ENCODE peak calls at places on chromosomes 12 and 14, in seven cellular contexts. Z is heart right ventricle, M is fibroblast of mammary gland, U is pancreas, Q is epithelial cell of esophagus, V is AG10803, A is fibroblast of villous mesenchyme. S is an unnamed sample.

GRCh38 chr12:32171211-32171610 is 64.6 kb downstream of the BICD1 start:
- DNase-seq in M (no peak), Z (no peak), V (no peak), U (no peak), A (no peak), Q (no peak), S (no peak)

GRCh38 chr12:126361804-126362203 is 1296.6 kb downstream of the AACS start:
- DNase-seq in M (no peak), U (no peak), A (no peak), Z (no peak), V (no peak), Q (no peak), S (no peak)

GRCh38 chr12:117662220-117662619 is 300.8 kb upstream of the NOS1 start:
- DNase-seq in A (no peak), M (no peak), U (no peak), V (no peak), Z (no peak), Q (no peak), S (no peak)

GRCh38 chr14:50812856-50813543 is 18.0 kb downstream of the NIN start:
- DNase-seq in Q (no peak), A (no peak), Z (no peak), U (no peak), M (no peak), V (no peak), S (no peak)

GRCh38 chr12:122793685-122794106 is 19.3 kb downstream of the CCDC62 start:
- DNase-seq in Z (no peak), V (peak), A (peak), U (no peak), Q (peak), M (peak), S (peak)

GRCh38 chr12:20194171-20194570 is 174.2 kb upstream of the PDE3A start:
- DNase-seq in V (peak), Z (no peak), U (no peak), Q (no peak), A (peak), M (peak), S (peak)

GRCh38 chr12:42794811-42795210 is 205.3 kb upstream of the PRICKLE1 start:
- DNase-seq in V (peak), A (peak), Z (no peak), M (peak), Q (peak), U (no peak), S (peak)

GRCh38 chr12:127106723-127107122 is 1160.2 kb upstream of the TMEM132C start:
- DNase-seq in A (no peak), M (no peak), Q (no peak), Z (no peak), U (no peak), V (no peak), S (no peak)

GRCh38 chr12:71685961-71686657 is at the start of gene TMEM19:
- DNase-seq in V (peak), A (peak), Q (peak), M (peak), U (peak), Z (peak), S (peak)
- TF ChIP-seq CTCF in V (peak), A (peak), Q (peak), M (peak), U (no peak), Z (peak), S (peak)

GRCh38 chr14:44962573-44963528 is 861 bp downstream of the TOGARAM1 start:
- DNase-seq in A (peak), Z (peak), M (peak), U (peak), V (peak), Q (peak), S (peak)

GRCh38 chr14:44966601-44967336 is 4.8 kb downstream of the TOGARAM1 start:
- DNase-seq in V (no peak), Z (no peak), U (no peak), A (peak), M (peak), Q (no peak), S (no peak)

GRCh38 chr14:44961151-44961729 is 507 bp downstream of the KLHL28 start:
- DNase-seq in Q (peak), Z (peak), A (peak), U (peak), M (peak), V (peak), S (peak)

GRCh38 chr14:44961730-44962572 is at the start of the genes KLHL28 and TOGARAM1:
- DNase-seq in Q (peak), Z (peak), V (peak), M (peak), U (peak), A (peak), S (peak)

GRCh38 chr14:44963775-44964380 is 1.9 kb downstream of the TOGARAM1 start:
- DNase-seq in M (peak), Z (peak), A (no peak), U (no peak), V (peak), Q (peak), S (no peak)
- H3K4me3 ChIP-seq in M (peak), Z (peak), A (peak), U (peak), V (peak), Q (peak), S (peak)

GRCh38 chr14:69574954-69575295 is 254 bp upstream of the CCDC177 start:
- DNase-seq in V (no peak), Q (no peak), M (no peak), Z (no peak), A (no peak), U (no peak), S (no peak)
- TF ChIP-seq CTCF in V (no peak), Q (no peak), M (no peak), Z (no peak), A (no peak), U (no peak), S (no peak)

DNA sequence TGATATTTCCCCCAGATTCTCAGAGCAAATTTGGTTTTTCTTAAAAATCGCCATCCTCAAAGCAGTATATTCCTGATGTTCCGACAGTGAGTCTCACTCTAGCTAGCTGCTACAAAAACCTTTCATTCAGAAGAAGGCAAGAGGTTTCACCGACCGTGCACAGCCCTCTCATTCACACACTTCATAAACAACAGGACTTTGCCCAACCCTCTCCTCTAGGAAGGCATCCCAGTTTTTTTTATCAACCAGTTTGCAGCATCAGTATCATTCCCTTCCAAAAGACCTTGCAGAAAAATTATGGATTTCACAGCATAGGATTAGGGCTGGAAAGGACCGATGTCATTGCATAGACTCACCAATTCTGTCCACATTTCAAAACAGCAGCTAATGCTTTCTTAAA is 732 bp downstream of the SVOP start:
- DNase-seq in Z (no peak), U (no peak), V (no peak), Q (no peak), A (no peak), M (no peak), S (no peak)
- H3K4me3 ChIP-seq in Z (no peak), U (no peak), V (no peak), Q (no peak), A (no peak), M (no peak), S (no peak)

GRCh38 chr14:102183922-102184677 is 44.4 kb downstream of the WDR20 start:
- DNase-seq in A (no peak), Z (no peak), M (no peak), U (no peak), V (no peak), Q (no peak), S (no peak)
- TF ChIP-seq CTCF in A (no peak), Z (no peak), M (no peak), U (no peak), V (no peak), Q (no peak), S (no peak)

DNA sequence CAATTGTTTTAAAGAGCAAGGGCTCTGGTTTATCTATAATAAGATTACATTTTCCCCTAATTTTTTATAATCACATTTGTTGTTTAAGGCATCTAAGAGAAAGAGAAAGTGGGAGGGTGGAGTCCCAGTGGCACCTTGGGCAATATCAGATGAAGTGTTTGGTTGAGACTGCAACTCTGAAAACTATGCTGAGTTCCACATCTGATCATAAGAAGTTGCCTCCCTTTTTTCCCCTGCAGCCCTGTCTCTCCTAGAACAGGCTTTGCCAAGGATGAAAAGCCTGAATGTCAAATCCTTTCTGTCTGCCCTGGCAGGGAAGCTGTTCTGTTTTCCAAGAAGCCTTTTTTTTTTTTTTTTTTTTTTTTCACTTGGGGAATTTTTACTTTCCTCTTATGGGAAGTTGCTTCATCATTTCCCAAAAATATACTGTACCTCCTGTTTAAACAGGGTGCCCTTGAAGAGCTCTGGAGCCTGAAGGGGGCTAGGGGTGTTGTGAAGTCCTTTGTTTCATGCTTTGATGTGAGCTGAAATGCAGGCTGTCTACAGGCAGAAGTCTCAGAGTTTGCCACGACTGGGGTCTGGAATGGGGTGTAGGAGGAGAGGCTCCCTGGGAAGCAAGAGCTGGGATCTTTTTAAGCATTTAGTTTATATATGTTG is 71.3 kb downstream of the SUSD6 start:
- DNase-seq in Z (no peak), U (no peak), A (no peak), V (peak), M (no peak), Q (peak), S (no peak)
- H3K4me3 ChIP-seq in Z (no peak), U (no peak), A (no peak), V (no peak), M (no peak), Q (no peak), S (no peak)

GRCh38 chr14:65748796-65749195 is 336.3 kb downstream of the FUT8 start:
- DNase-seq in V (no peak), M (no peak), U (no peak), A (no peak), Z (no peak), Q (peak), S (no peak)

GRCh38 chr14:65749287-65749686 is 336.8 kb downstream of the FUT8 start:
- DNase-seq in M (no peak), A (no peak), V (no peak), Z (no peak), Q (no peak), U (no peak), S (no peak)

GRCh38 chr14:65750906-65751305 is 338.4 kb downstream of the FUT8 start:
- DNase-seq in U (no peak), Q (no peak), V (no peak), M (no peak), A (no peak), Z (no peak), S (no peak)

GRCh38 chr14:65753061-65753460 is 340.5 kb downstream of the FUT8 start:
- DNase-seq in V (no peak), Q (no peak), M (no peak), U (no peak), A (no peak), Z (no peak), S (no peak)

GRCh38 chr14:65751510-65751909 is 339.0 kb downstream of the FUT8 start:
- DNase-seq in Q (no peak), U (no peak), Z (no peak), V (no peak), A (no peak), M (no peak), S (no peak)
- TF ChIP-seq CTCF in Q (no peak), U (no peak), Z (no peak), V (no peak), A (no peak), M (no peak), S (no peak)

DNA sequence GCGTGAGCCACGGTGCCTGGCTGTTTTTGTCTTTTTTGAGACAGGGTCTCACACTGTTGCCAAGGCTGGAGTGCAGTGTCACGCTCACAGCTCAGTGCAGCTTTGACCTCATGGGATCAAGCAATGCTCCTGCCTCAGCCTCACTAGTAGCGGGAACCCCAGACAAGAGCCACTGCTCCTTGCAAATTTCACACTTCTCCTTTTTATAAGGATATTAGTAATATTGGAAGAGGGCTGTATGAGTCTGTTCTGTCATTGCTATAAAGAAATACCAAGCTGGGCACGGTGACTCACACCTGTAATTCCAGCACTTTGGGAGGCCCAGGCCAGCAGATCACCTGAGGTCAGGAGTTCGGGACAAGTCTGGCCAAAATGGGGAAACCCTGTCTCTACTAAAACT is 12.9 kb upstream of the ORAI1 start:
- DNase-seq in Q (no peak), M (no peak), A (no peak), U (no peak), V (no peak), Z (no peak), S (no peak)
- H3K4me3 ChIP-seq in Q (no peak), M (no peak), A (no peak), U (no peak), V (no peak), Z (no peak), S (no peak)

DNA sequence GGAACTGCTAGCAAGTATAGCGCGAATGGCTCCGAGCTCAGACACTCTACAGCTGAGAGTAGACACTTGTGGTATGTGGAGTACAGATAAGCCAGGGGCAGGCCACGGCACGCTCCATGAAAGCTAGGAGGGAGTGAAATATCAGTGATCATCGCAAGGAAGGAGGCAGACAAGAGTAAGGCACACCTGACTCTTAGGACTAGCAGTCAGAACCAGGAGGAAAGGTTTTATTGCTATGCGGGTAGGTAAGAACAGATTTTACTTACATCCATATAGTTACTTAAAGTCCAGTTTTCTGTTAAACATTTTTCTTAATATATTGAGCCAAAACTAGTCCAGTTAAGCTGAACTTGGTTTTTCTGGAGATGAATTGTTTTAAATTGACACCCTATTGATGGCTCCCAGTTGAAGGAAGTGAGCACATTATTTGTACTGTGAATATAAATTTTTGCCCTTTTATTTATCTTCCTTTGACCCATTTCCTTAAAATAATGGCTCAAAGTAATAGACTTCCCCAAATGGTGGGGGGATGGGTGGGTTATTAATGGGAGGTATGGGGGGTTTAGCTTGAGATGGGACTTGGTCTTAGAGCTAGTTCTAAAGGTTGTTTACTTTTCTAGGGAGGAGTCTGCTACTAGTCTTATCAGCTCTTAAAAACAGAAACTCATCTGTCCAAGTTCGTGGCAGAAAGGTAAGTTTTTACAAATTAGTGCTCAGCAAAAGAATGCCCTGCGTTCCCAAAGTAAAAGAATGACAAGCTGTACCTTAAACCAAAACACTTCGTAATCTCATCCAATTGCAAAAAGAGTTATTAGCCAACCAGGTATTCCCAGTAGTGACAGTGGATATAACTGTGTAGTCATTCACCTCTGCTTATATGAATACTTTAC is 5.8 kb downstream of the HNRNPA1 start:
- DNase-seq in A (no peak), Z (no peak), Q (peak), U (no peak), M (no peak), V (no peak), S (no peak)
- TF ChIP-seq CTCF in A (no peak), Z (no peak), Q (no peak), U (no peak), M (no peak), V (no peak), S (no peak)